ENCODE peak calls at places on chromosomes 2 and 18, in nine cellular contexts. One of them, this sample, is unnamed.

GRCh38 chr2:200640906-200641305 is 55.1 kb downstream of the AOX1 start:
- DNase-seq in activated T-cell treated with anti-CD3 and anti-CD28 coated beads for 24 hours: no peak
- DNase-seq in gastrocnemius medialis: no peak
- DNase-seq in tibial artery: no peak
- DNase-seq in NCI-H2081: no peak
- DNase-seq in dorsolateral prefrontal cortex: no peak
- DNase-seq in NCI-H748 treated with DMSO at 0.1 percent for 48 hours: no peak
- DNase-seq in left kidney: no peak
- DNase-seq in right cardiac atrium: no peak
- DNase-seq in this sample: no peak

GRCh38 chr2:212547716-212548458 is 9.3 kb upstream of the ERBB4 start:
- DNase-seq in NCI-H2081: no peak
- DNase-seq in left kidney: no peak
- DNase-seq in gastrocnemius medialis: no peak
- DNase-seq in NCI-H748 treated with DMSO at 0.1 percent for 48 hours: no peak
- DNase-seq in right cardiac atrium: no peak
- DNase-seq in activated T-cell treated with anti-CD3 and anti-CD28 coated beads for 24 hours: no peak
- DNase-seq in tibial artery: no peak
- DNase-seq in dorsolateral prefrontal cortex: no peak
- DNase-seq in this sample: peak

GRCh38 chr2:43482974-43483373 is 112.9 kb downstream of the THADA start:
- DNase-seq in activated T-cell treated with anti-CD3 and anti-CD28 coated beads for 24 hours: no peak
- DNase-seq in tibial artery: no peak
- DNase-seq in left kidney: peak
- DNase-seq in NCI-H748 treated with DMSO at 0.1 percent for 48 hours: no peak
- DNase-seq in dorsolateral prefrontal cortex: no peak
- DNase-seq in NCI-H2081: no peak
- DNase-seq in right cardiac atrium: no peak
- DNase-seq in gastrocnemius medialis: peak
- DNase-seq in this sample: no peak

GRCh38 chr2:47699533-47700215 is 83.3 kb upstream of the MSH6 start:
- DNase-seq in gastrocnemius medialis: no peak
- DNase-seq in right cardiac atrium: no peak
- DNase-seq in dorsolateral prefrontal cortex: no peak
- DNase-seq in NCI-H748 treated with DMSO at 0.1 percent for 48 hours: no peak
- DNase-seq in left kidney: no peak
- DNase-seq in activated T-cell treated with anti-CD3 and anti-CD28 coated beads for 24 hours: no peak
- DNase-seq in tibial artery: no peak
- DNase-seq in NCI-H2081: no peak
- DNase-seq in this sample: no peak

GRCh38 chr18:32919799-32920198 is 147.0 kb upstream of the KLHL14 start:
- DNase-seq in gastrocnemius medialis: no peak
- DNase-seq in NCI-H2081: peak
- DNase-seq in tibial artery: no peak
- DNase-seq in activated T-cell treated with anti-CD3 and anti-CD28 coated beads for 24 hours: no peak
- DNase-seq in dorsolateral prefrontal cortex: no peak
- DNase-seq in left kidney: peak
- DNase-seq in right cardiac atrium: no peak
- DNase-seq in NCI-H748 treated with DMSO at 0.1 percent for 48 hours: peak
- DNase-seq in this sample: no peak

GRCh38 chr2:160956243-160956802 is 203.9 kb upstream of the TANK start:
- DNase-seq in activated T-cell treated with anti-CD3 and anti-CD28 coated beads for 24 hours: no peak
- DNase-seq in left kidney: no peak
- DNase-seq in tibial artery: peak
- DNase-seq in gastrocnemius medialis: peak
- DNase-seq in NCI-H748 treated with DMSO at 0.1 percent for 48 hours: no peak
- DNase-seq in dorsolateral prefrontal cortex: no peak
- DNase-seq in NCI-H2081: no peak
- DNase-seq in right cardiac atrium: peak
- DNase-seq in this sample: no peak

GRCh38 chr2:165357758-165358157 is 111.7 kb upstream of the CSRNP3 start:
- DNase-seq in NCI-H748 treated with DMSO at 0.1 percent for 48 hours: no peak
- DNase-seq in tibial artery: no peak
- DNase-seq in left kidney: peak
- DNase-seq in dorsolateral prefrontal cortex: no peak
- DNase-seq in gastrocnemius medialis: no peak
- DNase-seq in right cardiac atrium: no peak
- DNase-seq in activated T-cell treated with anti-CD3 and anti-CD28 coated beads for 24 hours: no peak
- DNase-seq in NCI-H2081: no peak
- DNase-seq in this sample: no peak

GRCh38 chr2:31235504-31235902 is 1.6 kb downstream of the EHD3 start:
- DNase-seq in right cardiac atrium: no peak
- DNase-seq in dorsolateral prefrontal cortex: no peak
- DNase-seq in NCI-H748 treated with DMSO at 0.1 percent for 48 hours: no peak
- DNase-seq in left kidney: no peak
- DNase-seq in NCI-H2081: no peak
- DNase-seq in gastrocnemius medialis: no peak
- DNase-seq in tibial artery: no peak
- DNase-seq in activated T-cell treated with anti-CD3 and anti-CD28 coated beads for 24 hours: no peak
- DNase-seq in this sample: no peak

GRCh38 chr2:174522553-174522952 is 35.7 kb upstream of the GPR155 start:
- DNase-seq in gastrocnemius medialis: no peak
- DNase-seq in NCI-H748 treated with DMSO at 0.1 percent for 48 hours: no peak
- DNase-seq in dorsolateral prefrontal cortex: no peak
- DNase-seq in right cardiac atrium: no peak
- DNase-seq in left kidney: no peak
- DNase-seq in NCI-H2081: no peak
- DNase-seq in tibial artery: no peak
- DNase-seq in activated T-cell treated with anti-CD3 and anti-CD28 coated beads for 24 hours: no peak
- DNase-seq in this sample: no peak

GRCh38 chr2:217471329-217471728 is 531.5 kb downstream of the TNS1 start:
- DNase-seq in gastrocnemius medialis: no peak
- DNase-seq in right cardiac atrium: no peak
- DNase-seq in tibial artery: no peak
- DNase-seq in NCI-H2081: no peak
- DNase-seq in NCI-H748 treated with DMSO at 0.1 percent for 48 hours: no peak
- DNase-seq in left kidney: no peak
- DNase-seq in dorsolateral prefrontal cortex: no peak
- DNase-seq in activated T-cell treated with anti-CD3 and anti-CD28 coated beads for 24 hours: no peak
- DNase-seq in this sample: no peak

GRCh38 chr18:43668866-43669265 is 391.6 kb upstream of the SYT4 start:
- DNase-seq in NCI-H2081: no peak
- DNase-seq in left kidney: no peak
- DNase-seq in tibial artery: no peak
- DNase-seq in gastrocnemius medialis: no peak
- DNase-seq in NCI-H748 treated with DMSO at 0.1 percent for 48 hours: no peak
- DNase-seq in dorsolateral prefrontal cortex: no peak
- DNase-seq in activated T-cell treated with anti-CD3 and anti-CD28 coated beads for 24 hours: no peak
- DNase-seq in right cardiac atrium: no peak
- DNase-seq in this sample: no peak

GRCh38 chr2:94956797-94957391 is 68.6 kb upstream of the MAL start:
- DNase-seq in right cardiac atrium: peak
- DNase-seq in gastrocnemius medialis: no peak
- DNase-seq in tibial artery: peak
- DNase-seq in activated T-cell treated with anti-CD3 and anti-CD28 coated beads for 24 hours: peak
- DNase-seq in left kidney: peak
- DNase-seq in NCI-H748 treated with DMSO at 0.1 percent for 48 hours: peak
- DNase-seq in NCI-H2081: peak
- DNase-seq in dorsolateral prefrontal cortex: no peak
- DNase-seq in this sample: peak

GRCh38 chr2:39933166-39933565 is 154.1 kb upstream of the THUMPD2 start:
- DNase-seq in NCI-H748 treated with DMSO at 0.1 percent for 48 hours: no peak
- DNase-seq in activated T-cell treated with anti-CD3 and anti-CD28 coated beads for 24 hours: no peak
- DNase-seq in left kidney: peak
- DNase-seq in dorsolateral prefrontal cortex: no peak
- DNase-seq in gastrocnemius medialis: no peak
- DNase-seq in NCI-H2081: no peak
- DNase-seq in right cardiac atrium: no peak
- DNase-seq in tibial artery: no peak
- DNase-seq in this sample: no peak

GRCh38 chr2:188695953-188696352 is 278.2 kb upstream of the COL3A1 start:
- DNase-seq in NCI-H2081: no peak
- DNase-seq in left kidney: no peak
- DNase-seq in NCI-H748 treated with DMSO at 0.1 percent for 48 hours: no peak
- DNase-seq in dorsolateral prefrontal cortex: no peak
- DNase-seq in right cardiac atrium: no peak
- DNase-seq in tibial artery: no peak
- DNase-seq in activated T-cell treated with anti-CD3 and anti-CD28 coated beads for 24 hours: no peak
- DNase-seq in gastrocnemius medialis: no peak
- DNase-seq in this sample: no peak

GRCh38 chr2:112834379-112835014 is 2.1 kb downstream of the IL1B start:
- DNase-seq in NCI-H748 treated with DMSO at 0.1 percent for 48 hours: no peak
- DNase-seq in activated T-cell treated with anti-CD3 and anti-CD28 coated beads for 24 hours: no peak
- DNase-seq in gastrocnemius medialis: no peak
- DNase-seq in dorsolateral prefrontal cortex: no peak
- DNase-seq in left kidney: peak
- DNase-seq in tibial artery: no peak
- DNase-seq in right cardiac atrium: no peak
- DNase-seq in NCI-H2081: no peak
- DNase-seq in this sample: no peak

GRCh38 chr2:142873850-142874287 is 3.6 kb upstream of the KYNU start:
- DNase-seq in NCI-H2081: no peak
- DNase-seq in dorsolateral prefrontal cortex: no peak
- DNase-seq in right cardiac atrium: no peak
- DNase-seq in left kidney: no peak
- DNase-seq in NCI-H748 treated with DMSO at 0.1 percent for 48 hours: no peak
- DNase-seq in activated T-cell treated with anti-CD3 and anti-CD28 coated beads for 24 hours: no peak
- DNase-seq in tibial artery: no peak
- DNase-seq in gastrocnemius medialis: no peak
- DNase-seq in this sample: no peak

This sample was measured in retina.